ENCODE peak calls at places on chromosomes 16 and 17, in seven cellular contexts. R is OCI-M1; F is NCI-H1092 treated with DMSO at 0.1 percent for 48 hours; A is stimulated activated CD4-positive, alpha-beta T cell treated with anti-CD3 and anti-CD28 coated beads, Interleukin-4, amount 100 ng/mL, for 4 hours; N is adrenal gland; O is transverse colon; C is stimulated activated naive CD4-positive, alpha-beta T cell. U is an unnamed sample.

GRCh38 chr17:17904171-17905035 is 67.6 kb upstream of the SREBF1 start:
- DNase-seq in R (no peak), F (no peak), A (no peak), N (no peak), O (no peak), C (no peak), U (no peak)

GRCh38 chr16:75614247-75614897 is 8.7 kb downstream of the ADAT1 start:
- DNase-seq in R (no peak), F (no peak), A (no peak), N (no peak), O (no peak), C (no peak), U (no peak)

GRCh38 chr17:83119987-83120864 is 40.8 kb downstream of the METRNL start:
- DNase-seq in R (peak), F (no peak), A (no peak), N (no peak), O (peak), C (no peak), U (no peak)

GRCh38 chr17:81518785-81519283 is 6.2 kb upstream of the ACTG1 start:
- DNase-seq in R (no peak), F (no peak), A (no peak), N (no peak), O (peak), C (no peak), U (no peak)

GRCh38 chr17:19304209-19304608 is 58.3 kb downstream of the B9D1 start:
- DNase-seq in R (peak), F (no peak), A (no peak), N (peak), O (peak), C (no peak), U (no peak)

GRCh38 chr16:74760007-74760767 is 14.4 kb downstream of the FA2H start:
- DNase-seq in R (no peak), F (no peak), A (no peak), N (no peak), O (no peak), C (no peak), U (no peak)

GRCh38 chr16:84086996-84087395 is 29.7 kb downstream of the MBTPS1 start:
- DNase-seq in R (no peak), F (no peak), A (no peak), N (no peak), O (no peak), C (no peak), U (no peak)

GRCh38 chr17:83099570-83100181 is 20.3 kb downstream of the METRNL start:
- DNase-seq in R (no peak), F (peak), A (no peak), N (peak), O (peak), C (no peak), U (no peak)

GRCh38 chr16:24975428-24975889 is 39.7 kb downstream of the ARHGAP17 start:
- DNase-seq in R (no peak), F (no peak), A (no peak), N (no peak), O (no peak), C (no peak), U (no peak)

GRCh38 chr16:10988164-10988803 is 43.9 kb downstream of the CLEC16A start:
- DNase-seq in R (peak), F (no peak), A (peak), N (no peak), O (no peak), C (no peak), U (peak)